ENCODE peak calls at places on chromosomes 13 and 19, in seven cellular contexts. V is CD4-positive, alpha-beta T cell; Z is midbrain; S is suprapubic skin; L is neural crest cell; C is left cardiac atrium; O is NCI-H1092. N is an unnamed sample.

GRCh38 chr19:911197-912033 is 1.6 kb downstream of the R3HDM4 start:
- DNase-seq in V (no peak), Z (no peak), S (no peak), L (no peak), C (no peak), O (no peak), N (no peak)

GRCh38 chr13:40496035-40496810 is 170.2 kb downstream of the FOXO1 start:
- DNase-seq in V (no peak), Z (no peak), S (no peak), L (no peak), C (no peak), O (no peak), N (no peak)

GRCh38 chr13:26425439-26426358 is 131.8 kb upstream of the WASF3 start:
- DNase-seq in V (no peak), Z (no peak), S (no peak), L (no peak), C (peak), O (peak), N (peak)

GRCh38 chr19:55152017-55152416 is 3.0 kb upstream of the TNNT1 start:
- DNase-seq in V (no peak), Z (no peak), S (no peak), L (no peak), C (no peak), O (no peak), N (peak)

GRCh38 chr13:50629497-50629896 is 214.0 kb downstream of the DLEU7 start:
- DNase-seq in V (no peak), Z (no peak), S (no peak), L (no peak), C (no peak), O (no peak), N (no peak)

GRCh38 chr13:74040200-74040599 is 94.0 kb downstream of the KLF12 start:
- DNase-seq in V (peak), Z (peak), S (no peak), L (peak), C (peak), O (no peak), N (no peak)

GRCh38 chr13:23695711-23696512 is 125.7 kb downstream of the TNFRSF19 start:
- DNase-seq in V (peak), Z (no peak), S (no peak), L (no peak), C (peak), O (no peak), N (no peak)

GRCh38 chr19:57888107-57888493 is 737 bp downstream of the ZNF814 start:
- DNase-seq in V (no peak), Z (no peak), S (no peak), L (no peak), C (no peak), O (no peak), N (no peak)

GRCh38 chr13:20566424-20566916 is 487 bp upstream of the IFT88 start:
- DNase-seq in V (no peak), Z (peak), S (no peak), L (no peak), C (no peak), O (no peak), N (no peak)

GRCh38 chr19:55285225-55285890 is 1.6 kb downstream of the BRSK1 start:
- DNase-seq in V (no peak), Z (no peak), S (no peak), L (no peak), C (no peak), O (no peak), N (no peak)

GRCh38 chr19:28424041-28424440 is 788.9 kb downstream of the UQCRFS1 start:
- DNase-seq in V (no peak), Z (no peak), S (no peak), L (no peak), C (no peak), O (no peak), N (no peak)

GRCh38 chr13:23354520-23354919 is 79.0 kb downstream of the SACS start:
- DNase-seq in V (no peak), Z (no peak), S (no peak), L (no peak), C (no peak), O (no peak), N (no peak)

GRCh38 chr19:17777840-17778620 is 16.9 kb upstream of the B3GNT3 start:
- DNase-seq in V (peak), Z (no peak), S (no peak), L (peak), C (peak), O (no peak), N (no peak)

GRCh38 chr13:99004931-99005330 is 27.1 kb upstream of the DOCK9 start:
- DNase-seq in V (no peak), Z (no peak), S (no peak), L (no peak), C (no peak), O (no peak), N (peak)

N was measured in DMS79 treated with DMSO at 0.1 percent for 48 hours.